ENCODE peak calls at places on chromosomes 6 and 20, in seven cellular contexts. X is Panc1, W is HCT116, I is A549, Y is HL-60, V is GM23338, Z is GM12878. Q is an unnamed sample.

GRCh38 chr6:152173957-152174356 is 366.5 kb downstream of the ESR1 start:
- DNase-seq in X (no peak), W (no peak), I (no peak), Y (no peak), V (no peak), Z (no peak), Q (no peak)

GRCh38 chr20:21901470-21902275 is 196.2 kb downstream of the PAX1 start:
- DNase-seq in X (no peak), W (no peak), I (no peak), Y (no peak), V (no peak), Z (no peak), Q (no peak)

GRCh38 chr6:148251286-148251685 is 91.4 kb upstream of the SASH1 start:
- DNase-seq in X (no peak), W (no peak), I (no peak), Y (peak), V (peak), Z (no peak), Q (no peak)

GRCh38 chr6:117506180-117506835 is 23.8 kb downstream of the DCBLD1 start:
- DNase-seq in X (no peak), W (no peak), I (no peak), Y (no peak), V (peak), Z (no peak), Q (no peak)

GRCh38 chr20:49276201-49276894 is 1.5 kb downstream of the ZNFX1 start:
- DNase-seq in X (no peak), W (no peak), I (no peak), Y (peak), V (no peak), Z (no peak), Q (no peak)

GRCh38 chr6:153947817-153948447 is 91.1 kb upstream of the OPRM1 start:
- DNase-seq in X (peak), W (peak), I (no peak), Y (peak), V (peak), Z (no peak), Q (peak)

GRCh38 chr6:34912715-34913464 is 23.8 kb downstream of the ANKS1A start:
- DNase-seq in X (no peak), W (no peak), I (no peak), Y (peak), V (no peak), Z (peak), Q (no peak)

GRCh38 chr6:6246539-6246938 is 73.9 kb downstream of the F13A1 start:
- DNase-seq in X (no peak), W (no peak), I (no peak), Y (peak), V (no peak), Z (peak), Q (no peak)

GRCh38 chr6:169868458-169868857 is 117.0 kb downstream of the ERMARD start:
- DNase-seq in X (no peak), W (no peak), I (no peak), Y (peak), V (no peak), Z (no peak), Q (no peak)

GRCh38 chr6:169851641-169852503 is 100.5 kb downstream of the ERMARD start:
- DNase-seq in X (no peak), W (no peak), I (no peak), Y (no peak), V (no peak), Z (no peak), Q (no peak)

GRCh38 chr20:50580016-50580747 is 70.0 kb downstream of the PTPN1 start:
- DNase-seq in X (no peak), W (peak), I (peak), Y (peak), V (peak), Z (no peak), Q (peak)

GRCh38 chr6:72321741-72322140 is 300.1 kb upstream of the KCNQ5 start:
- DNase-seq in X (no peak), W (no peak), I (no peak), Y (no peak), V (no peak), Z (no peak), Q (no peak)

GRCh38 chr6:75748743-75749538 is at the start of gene MYO6:
- DNase-seq in X (no peak), W (no peak), I (peak), Y (peak), V (peak), Z (no peak), Q (peak)

GRCh38 chr6:86715676-86716075 is 221.7 kb upstream of the HTR1E start:
- DNase-seq in X (no peak), W (no peak), I (no peak), Y (no peak), V (peak), Z (no peak), Q (no peak)

GRCh38 chr6:168184701-168185100 is 105.7 kb upstream of the FRMD1 start:
- DNase-seq in X (no peak), W (no peak), I (no peak), Y (no peak), V (no peak), Z (no peak), Q (no peak)

GRCh38 chr20:3687655-3688054 is 5.8 kb upstream of the ADAM33 start:
- DNase-seq in X (no peak), W (peak), I (peak), Y (no peak), V (peak), Z (no peak), Q (peak)

GRCh38 chr20:25339608-25340007 is 51.0 kb downstream of the ABHD12 start:
- DNase-seq in X (no peak), W (no peak), I (no peak), Y (no peak), V (no peak), Z (no peak), Q (no peak)

GRCh38 chr6:152160346-152160745 is 352.9 kb downstream of the ESR1 start:
- DNase-seq in X (no peak), W (no peak), I (no peak), Y (no peak), V (no peak), Z (peak), Q (no peak)

GRCh38 chr6:148915889-148916288 is 169.1 kb downstream of the UST start:
- DNase-seq in X (no peak), W (no peak), I (no peak), Y (no peak), V (no peak), Z (no peak), Q (no peak)

GRCh38 chr20:56627122-56628014 is 1.7 kb upstream of the TFAP2C start:
- DNase-seq in X (no peak), W (no peak), I (no peak), Y (no peak), V (peak), Z (no peak), Q (no peak)

GRCh38 chr20:4811661-4812181 is 90.0 kb downstream of the PRND start:
- DNase-seq in X (no peak), W (no peak), I (no peak), Y (peak), V (no peak), Z (peak), Q (no peak)

GRCh38 chr6:93293399-93294271 is 125.7 kb downstream of the EPHA7 start:
- DNase-seq in X (no peak), W (no peak), I (no peak), Y (no peak), V (no peak), Z (no peak), Q (no peak)

GRCh38 chr6:54698974-54699373 is 147.6 kb upstream of the FAM83B start:
- DNase-seq in X (no peak), W (no peak), I (no peak), Y (no peak), V (no peak), Z (peak), Q (no peak)

GRCh38 chr6:148593813-148594170 is 153.0 kb upstream of the UST start:
- DNase-seq in X (no peak), W (no peak), I (no peak), Y (no peak), V (no peak), Z (no peak), Q (no peak)

GRCh38 chr6:30703011-30703410 is 12.2 kb upstream of the NRM start:
- DNase-seq in X (no peak), W (no peak), I (no peak), Y (no peak), V (no peak), Z (no peak), Q (no peak)

GRCh38 chr6:154752015-154752414 is 18.8 kb downstream of the SCAF8 start:
- DNase-seq in X (no peak), W (no peak), I (no peak), Y (no peak), V (no peak), Z (no peak), Q (no peak)

GRCh38 chr6:63263456-63263855 is 52.2 kb downstream of the FKBP1C start:
- DNase-seq in X (no peak), W (no peak), I (no peak), Y (no peak), V (peak), Z (no peak), Q (no peak)

GRCh38 chr6:10621227-10621626 is 73.2 kb downstream of the C6orf52 start:
- DNase-seq in X (no peak), W (no peak), I (no peak), Y (no peak), V (no peak), Z (no peak), Q (peak)

GRCh38 chr20:16662462-16662861 is 67.4 kb upstream of the SNRPB2 start:
- DNase-seq in X (no peak), W (no peak), I (no peak), Y (no peak), V (no peak), Z (no peak), Q (no peak)

GRCh38 chr6:127131772-127132171 is 13.3 kb downstream of the RSPO3 start:
- DNase-seq in X (no peak), W (no peak), I (no peak), Y (no peak), V (no peak), Z (no peak), Q (no peak)

GRCh38 chr6:56637640-56638039 is 5.0 kb downstream of the DST start:
- DNase-seq in X (peak), W (peak), I (peak), Y (no peak), V (peak), Z (peak), Q (no peak)

GRCh38 chr6:146582857-146583256 is 15.9 kb upstream of the ADGB start:
- DNase-seq in X (no peak), W (no peak), I (no peak), Y (peak), V (no peak), Z (no peak), Q (no peak)

GRCh38 chr20:2729251-2729713 is 36.7 kb downstream of the EBF4 start:
- DNase-seq in X (no peak), W (no peak), I (no peak), Y (no peak), V (no peak), Z (no peak), Q (no peak)

GRCh38 chr20:62148908-62149314 is 5.3 kb downstream of the SS18L1 start:
- DNase-seq in X (no peak), W (no peak), I (no peak), Y (no peak), V (no peak), Z (no peak), Q (no peak)

GRCh38 chr6:1792989-1793388 is 183.3 kb downstream of the FOXC1 start:
- DNase-seq in X (no peak), W (peak), I (peak), Y (peak), V (peak), Z (no peak), Q (no peak)

DNA sequence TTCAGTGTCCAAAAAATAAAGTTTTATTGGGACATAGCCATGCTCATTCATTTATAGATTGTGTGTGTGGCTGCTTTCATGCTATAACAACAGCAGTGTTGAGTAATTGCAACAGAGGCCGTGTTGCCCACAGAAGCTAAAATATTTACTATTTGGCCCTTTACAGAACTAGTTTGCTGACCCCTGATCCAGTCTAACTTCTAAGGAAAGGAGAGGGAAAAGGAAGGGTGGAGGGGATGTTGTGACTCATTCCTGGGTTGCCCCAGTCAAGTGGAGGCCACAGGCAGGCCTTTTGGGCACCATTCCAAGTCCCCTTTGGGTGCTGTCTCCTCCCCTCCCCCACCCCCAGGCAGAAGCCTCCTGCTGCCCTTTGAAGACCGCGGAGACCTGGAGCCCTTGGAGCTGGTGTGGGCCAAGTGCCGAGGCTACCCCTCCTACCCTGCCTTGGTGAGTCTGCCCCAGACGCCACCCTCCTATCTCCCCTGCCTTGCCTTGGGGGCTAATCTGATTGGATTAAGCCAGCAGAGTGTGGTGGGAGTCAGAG is 28.4 kb downstream of the BRPF3 start:
- DNase-seq in X (no peak), W (no peak), I (no peak), Y (no peak), V (no peak), Z (no peak), Q (peak)
- TF ChIP-seq REST in X (no peak), W (no peak), I (no peak), Y (no peak), V (no peak), Z (no peak), Q (no peak)

DNA sequence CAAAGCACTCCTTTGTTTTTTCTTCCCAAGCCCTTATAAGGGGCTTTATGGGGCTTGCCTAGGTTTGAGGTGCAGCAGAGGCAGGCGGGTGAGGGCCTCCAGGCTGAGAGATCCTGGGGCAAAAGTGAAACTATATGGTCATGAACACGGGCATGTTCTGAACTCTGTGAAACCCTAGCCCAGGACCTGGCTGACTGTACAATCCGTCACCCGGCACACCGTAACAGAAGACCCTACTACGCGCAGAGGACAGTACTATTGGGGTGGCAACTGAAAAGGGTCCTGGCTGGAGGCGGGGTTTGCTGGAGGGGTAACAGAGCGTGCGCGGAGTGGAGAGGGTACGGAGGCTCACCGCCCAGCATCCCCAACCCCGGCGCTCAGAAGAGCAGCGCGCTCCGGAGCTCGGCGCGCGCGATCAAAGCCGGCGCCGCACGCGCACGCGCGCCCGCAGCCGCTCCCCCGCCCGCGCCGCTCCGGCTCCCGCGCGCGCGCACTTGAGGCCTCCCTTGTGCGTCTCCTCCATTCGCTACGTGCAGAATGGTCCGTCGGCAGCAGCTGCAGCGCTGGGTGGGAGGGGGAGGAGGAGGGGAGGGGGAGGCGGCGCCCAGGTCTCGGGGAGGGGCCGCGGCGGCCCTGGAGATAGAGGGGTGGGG is 54.2 kb downstream of the MRPL14 start:
- DNase-seq in X (no peak), W (no peak), I (peak), Y (peak), V (peak), Z (no peak), Q (peak)
- TF ChIP-seq REST in X (no peak), W (no peak), I (no peak), Y (no peak), V (no peak), Z (no peak), Q (peak)

GRCh38 chr6:79778794-79779193 is 147.7 kb downstream of the SH3BGRL2 start:
- DNase-seq in X (no peak), W (no peak), I (no peak), Y (no peak), V (no peak), Z (no peak), Q (no peak)

GRCh38 chr6:79777713-79778579 is 146.8 kb downstream of the SH3BGRL2 start:
- DNase-seq in X (peak), W (peak), I (peak), Y (peak), V (peak), Z (peak), Q (peak)

GRCh38 chr6:79775222-79775621 is 144.1 kb downstream of the SH3BGRL2 start:
- DNase-seq in X (no peak), W (no peak), I (no peak), Y (no peak), V (no peak), Z (no peak), Q (no peak)
- TF ChIP-seq REST in X (no peak), W (no peak), I (no peak), Y (no peak), V (no peak), Z (no peak), Q (no peak)

GRCh38 chr20:23242104-23242503 is 108.5 kb upstream of the NXT1 start:
- DNase-seq in X (no peak), W (no peak), I (no peak), Y (no peak), V (no peak), Z (no peak), Q (no peak)
- TF ChIP-seq REST in X (no peak), W (no peak), I (no peak), Y (no peak), V (no peak), Z (no peak), Q (no peak)

Q was measured in K562.